ENCODE peak calls at places on chromosomes 1 and 21, in eight cellular contexts. One of them, this sample, is unnamed.

GRCh38 chr21:43603641-43604504 is 55.4 kb downstream of the HSF2BP start:
- DNase-seq in lung microvascular endothelial cell: no peak
- DNase-seq in T-helper 1 cell: no peak
- DNase-seq in HEK293T: no peak
- DNase-seq in GM20000: no peak
- DNase-seq in stimulated activated CD8-positive, alpha-beta memory T cell treated with anti-CD3 and anti-CD28 coated beads, Interleukin-4, amount 100 ng/mL, for 4 hours: no peak
- DNase-seq in astrocyte of the spinal cord: peak
- DNase-seq in choroid plexus epithelial cell: peak
- DNase-seq in this sample: no peak

GRCh38 chr1:101105877-101106276 is 80.3 kb upstream of the DPH5 start:
- DNase-seq in HEK293T: no peak
- DNase-seq in lung microvascular endothelial cell: no peak
- DNase-seq in GM20000: no peak
- DNase-seq in astrocyte of the spinal cord: no peak
- DNase-seq in T-helper 1 cell: no peak
- DNase-seq in stimulated activated CD8-positive, alpha-beta memory T cell treated with anti-CD3 and anti-CD28 coated beads, Interleukin-4, amount 100 ng/mL, for 4 hours: no peak
- DNase-seq in choroid plexus epithelial cell: peak
- DNase-seq in this sample: no peak

GRCh38 chr1:156599811-156600210 is 1.5 kb downstream of the GPATCH4 start:
- DNase-seq in lung microvascular endothelial cell: no peak
- DNase-seq in choroid plexus epithelial cell: no peak
- DNase-seq in stimulated activated CD8-positive, alpha-beta memory T cell treated with anti-CD3 and anti-CD28 coated beads, Interleukin-4, amount 100 ng/mL, for 4 hours: no peak
- DNase-seq in GM20000: peak
- DNase-seq in HEK293T: no peak
- DNase-seq in astrocyte of the spinal cord: no peak
- DNase-seq in T-helper 1 cell: no peak
- DNase-seq in this sample: no peak

GRCh38 chr1:113438505-113439271 is 48.4 kb downstream of the MAGI3 start:
- DNase-seq in T-helper 1 cell: no peak
- DNase-seq in lung microvascular endothelial cell: no peak
- DNase-seq in choroid plexus epithelial cell: no peak
- DNase-seq in stimulated activated CD8-positive, alpha-beta memory T cell treated with anti-CD3 and anti-CD28 coated beads, Interleukin-4, amount 100 ng/mL, for 4 hours: no peak
- DNase-seq in astrocyte of the spinal cord: no peak
- DNase-seq in HEK293T: no peak
- DNase-seq in GM20000: no peak
- DNase-seq in this sample: no peak

GRCh38 chr1:160124709-160125478 is 9.3 kb downstream of the ATP1A2 start:
- DNase-seq in HEK293T: no peak
- DNase-seq in GM20000: no peak
- DNase-seq in choroid plexus epithelial cell: peak
- DNase-seq in lung microvascular endothelial cell: peak
- DNase-seq in stimulated activated CD8-positive, alpha-beta memory T cell treated with anti-CD3 and anti-CD28 coated beads, Interleukin-4, amount 100 ng/mL, for 4 hours: no peak
- DNase-seq in T-helper 1 cell: no peak
- DNase-seq in astrocyte of the spinal cord: peak
- DNase-seq in this sample: no peak

GRCh38 chr1:87224209-87224608 is 104.5 kb upstream of the LMO4 start:
- DNase-seq in stimulated activated CD8-positive, alpha-beta memory T cell treated with anti-CD3 and anti-CD28 coated beads, Interleukin-4, amount 100 ng/mL, for 4 hours: no peak
- DNase-seq in HEK293T: no peak
- DNase-seq in lung microvascular endothelial cell: peak
- DNase-seq in T-helper 1 cell: no peak
- DNase-seq in choroid plexus epithelial cell: peak
- DNase-seq in astrocyte of the spinal cord: peak
- DNase-seq in GM20000: no peak
- DNase-seq in this sample: no peak

GRCh38 chr1:192639607-192640368 is 3.8 kb downstream of the RGS13 start:
- DNase-seq in T-helper 1 cell: no peak
- DNase-seq in stimulated activated CD8-positive, alpha-beta memory T cell treated with anti-CD3 and anti-CD28 coated beads, Interleukin-4, amount 100 ng/mL, for 4 hours: no peak
- DNase-seq in HEK293T: no peak
- DNase-seq in lung microvascular endothelial cell: no peak
- DNase-seq in GM20000: peak
- DNase-seq in astrocyte of the spinal cord: peak
- DNase-seq in choroid plexus epithelial cell: peak
- DNase-seq in this sample: no peak

GRCh38 chr1:226663327-226663704 is 75.8 kb downstream of the ITPKB start:
- DNase-seq in lung microvascular endothelial cell: no peak
- DNase-seq in GM20000: no peak
- DNase-seq in stimulated activated CD8-positive, alpha-beta memory T cell treated with anti-CD3 and anti-CD28 coated beads, Interleukin-4, amount 100 ng/mL, for 4 hours: no peak
- DNase-seq in HEK293T: no peak
- DNase-seq in choroid plexus epithelial cell: no peak
- DNase-seq in astrocyte of the spinal cord: no peak
- DNase-seq in T-helper 1 cell: no peak
- DNase-seq in this sample: no peak

GRCh38 chr21:32779983-32780382 is 8.4 kb upstream of the PAXBP1 start:
- DNase-seq in HEK293T: no peak
- DNase-seq in lung microvascular endothelial cell: no peak
- DNase-seq in choroid plexus epithelial cell: no peak
- DNase-seq in stimulated activated CD8-positive, alpha-beta memory T cell treated with anti-CD3 and anti-CD28 coated beads, Interleukin-4, amount 100 ng/mL, for 4 hours: no peak
- DNase-seq in astrocyte of the spinal cord: no peak
- DNase-seq in T-helper 1 cell: no peak
- DNase-seq in GM20000: no peak
- DNase-seq in this sample: no peak

GRCh38 chr1:31745898-31746668 is 18.1 kb downstream of the ADGRB2 start:
- DNase-seq in GM20000: no peak
- DNase-seq in stimulated activated CD8-positive, alpha-beta memory T cell treated with anti-CD3 and anti-CD28 coated beads, Interleukin-4, amount 100 ng/mL, for 4 hours: no peak
- DNase-seq in T-helper 1 cell: no peak
- DNase-seq in choroid plexus epithelial cell: no peak
- DNase-seq in astrocyte of the spinal cord: no peak
- DNase-seq in HEK293T: no peak
- DNase-seq in lung microvascular endothelial cell: no peak
- DNase-seq in this sample: no peak

GRCh38 chr21:33362044-33362555 is 37.3 kb downstream of the IFNAR1 start:
- DNase-seq in GM20000: no peak
- DNase-seq in choroid plexus epithelial cell: peak
- DNase-seq in stimulated activated CD8-positive, alpha-beta memory T cell treated with anti-CD3 and anti-CD28 coated beads, Interleukin-4, amount 100 ng/mL, for 4 hours: no peak
- DNase-seq in T-helper 1 cell: peak
- DNase-seq in astrocyte of the spinal cord: no peak
- DNase-seq in HEK293T: no peak
- DNase-seq in lung microvascular endothelial cell: peak
- DNase-seq in this sample: peak

GRCh38 chr1:224873645-224874369 is 55.7 kb upstream of the DNAH14 start:
- DNase-seq in stimulated activated CD8-positive, alpha-beta memory T cell treated with anti-CD3 and anti-CD28 coated beads, Interleukin-4, amount 100 ng/mL, for 4 hours: no peak
- DNase-seq in GM20000: no peak
- DNase-seq in T-helper 1 cell: no peak
- DNase-seq in lung microvascular endothelial cell: no peak
- DNase-seq in choroid plexus epithelial cell: peak
- DNase-seq in HEK293T: no peak
- DNase-seq in astrocyte of the spinal cord: no peak
- DNase-seq in this sample: no peak

GRCh38 chr1:89310505-89310904 is 37.8 kb upstream of the GBP5 start:
- DNase-seq in HEK293T: no peak
- DNase-seq in choroid plexus epithelial cell: peak
- DNase-seq in GM20000: peak
- DNase-seq in stimulated activated CD8-positive, alpha-beta memory T cell treated with anti-CD3 and anti-CD28 coated beads, Interleukin-4, amount 100 ng/mL, for 4 hours: no peak
- DNase-seq in astrocyte of the spinal cord: peak
- DNase-seq in lung microvascular endothelial cell: peak
- DNase-seq in T-helper 1 cell: no peak
- DNase-seq in this sample: no peak

GRCh38 chr1:198253668-198254067 is 96.9 kb downstream of the NEK7 start:
- DNase-seq in lung microvascular endothelial cell: peak
- DNase-seq in stimulated activated CD8-positive, alpha-beta memory T cell treated with anti-CD3 and anti-CD28 coated beads, Interleukin-4, amount 100 ng/mL, for 4 hours: no peak
- DNase-seq in choroid plexus epithelial cell: peak
- DNase-seq in astrocyte of the spinal cord: peak
- DNase-seq in T-helper 1 cell: no peak
- DNase-seq in HEK293T: no peak
- DNase-seq in GM20000: peak
- DNase-seq in this sample: no peak

GRCh38 chr1:179175011-179175934 is 54.2 kb downstream of the ABL2 start:
- DNase-seq in stimulated activated CD8-positive, alpha-beta memory T cell treated with anti-CD3 and anti-CD28 coated beads, Interleukin-4, amount 100 ng/mL, for 4 hours: no peak
- DNase-seq in GM20000: no peak
- DNase-seq in astrocyte of the spinal cord: peak
- DNase-seq in T-helper 1 cell: no peak
- DNase-seq in lung microvascular endothelial cell: peak
- DNase-seq in choroid plexus epithelial cell: peak
- DNase-seq in HEK293T: no peak
- DNase-seq in this sample: no peak

GRCh38 chr1:244256086-244256485 is 195.6 kb downstream of the ADSS2 start:
- DNase-seq in HEK293T: no peak
- DNase-seq in choroid plexus epithelial cell: no peak
- DNase-seq in GM20000: no peak
- DNase-seq in stimulated activated CD8-positive, alpha-beta memory T cell treated with anti-CD3 and anti-CD28 coated beads, Interleukin-4, amount 100 ng/mL, for 4 hours: no peak
- DNase-seq in T-helper 1 cell: no peak
- DNase-seq in lung microvascular endothelial cell: no peak
- DNase-seq in astrocyte of the spinal cord: no peak
- DNase-seq in this sample: no peak

GRCh38 chr21:45361033-45361997 is 43.6 kb upstream of the COL18A1 start:
- DNase-seq in HEK293T: no peak
- DNase-seq in T-helper 1 cell: no peak
- DNase-seq in lung microvascular endothelial cell: no peak
- DNase-seq in astrocyte of the spinal cord: no peak
- DNase-seq in choroid plexus epithelial cell: no peak
- DNase-seq in stimulated activated CD8-positive, alpha-beta memory T cell treated with anti-CD3 and anti-CD28 coated beads, Interleukin-4, amount 100 ng/mL, for 4 hours: no peak
- DNase-seq in GM20000: no peak
- DNase-seq in this sample: no peak

GRCh38 chr1:32068891-32069590 is 3.7 kb upstream of the TMEM39B start:
- DNase-seq in lung microvascular endothelial cell: no peak
- DNase-seq in GM20000: no peak
- DNase-seq in stimulated activated CD8-positive, alpha-beta memory T cell treated with anti-CD3 and anti-CD28 coated beads, Interleukin-4, amount 100 ng/mL, for 4 hours: no peak
- DNase-seq in choroid plexus epithelial cell: peak
- DNase-seq in T-helper 1 cell: no peak
- DNase-seq in astrocyte of the spinal cord: peak
- DNase-seq in HEK293T: no peak
- DNase-seq in this sample: no peak

GRCh38 chr1:44111861-44112260 is 6.8 kb upstream of the KLF17 start:
- DNase-seq in GM20000: no peak
- DNase-seq in lung microvascular endothelial cell: no peak
- DNase-seq in HEK293T: no peak
- DNase-seq in astrocyte of the spinal cord: no peak
- DNase-seq in choroid plexus epithelial cell: no peak
- DNase-seq in T-helper 1 cell: no peak
- DNase-seq in stimulated activated CD8-positive, alpha-beta memory T cell treated with anti-CD3 and anti-CD28 coated beads, Interleukin-4, amount 100 ng/mL, for 4 hours: no peak
- DNase-seq in this sample: no peak

GRCh38 chr21:46286668-46286982 is 483 bp downstream of the YBEY start:
- DNase-seq in lung microvascular endothelial cell: no peak
- DNase-seq in stimulated activated CD8-positive, alpha-beta memory T cell treated with anti-CD3 and anti-CD28 coated beads, Interleukin-4, amount 100 ng/mL, for 4 hours: no peak
- DNase-seq in GM20000: no peak
- DNase-seq in HEK293T: no peak
- DNase-seq in astrocyte of the spinal cord: no peak
- DNase-seq in T-helper 1 cell: no peak
- DNase-seq in choroid plexus epithelial cell: no peak
- DNase-seq in this sample: no peak

GRCh38 chr1:223670458-223671159 is 5.1 kb upstream of the CAPN8 start:
- DNase-seq in GM20000: peak
- DNase-seq in astrocyte of the spinal cord: peak
- DNase-seq in T-helper 1 cell: no peak
- DNase-seq in lung microvascular endothelial cell: peak
- DNase-seq in choroid plexus epithelial cell: peak
- DNase-seq in HEK293T: peak
- DNase-seq in stimulated activated CD8-positive, alpha-beta memory T cell treated with anti-CD3 and anti-CD28 coated beads, Interleukin-4, amount 100 ng/mL, for 4 hours: no peak
- DNase-seq in this sample: peak

GRCh38 chr1:201423655-201424610 is 2.4 kb upstream of the TNNI1 start:
- DNase-seq in HEK293T: no peak
- DNase-seq in T-helper 1 cell: no peak
- DNase-seq in choroid plexus epithelial cell: no peak
- DNase-seq in astrocyte of the spinal cord: no peak
- DNase-seq in stimulated activated CD8-positive, alpha-beta memory T cell treated with anti-CD3 and anti-CD28 coated beads, Interleukin-4, amount 100 ng/mL, for 4 hours: no peak
- DNase-seq in lung microvascular endothelial cell: no peak
- DNase-seq in GM20000: no peak
- DNase-seq in this sample: no peak

GRCh38 chr1:45566722-45567121 is 16.1 kb downstream of the AKR1A1 start:
- DNase-seq in T-helper 1 cell: no peak
- DNase-seq in HEK293T: no peak
- DNase-seq in lung microvascular endothelial cell: peak
- DNase-seq in astrocyte of the spinal cord: no peak
- DNase-seq in GM20000: no peak
- DNase-seq in stimulated activated CD8-positive, alpha-beta memory T cell treated with anti-CD3 and anti-CD28 coated beads, Interleukin-4, amount 100 ng/mL, for 4 hours: no peak
- DNase-seq in choroid plexus epithelial cell: no peak
- DNase-seq in this sample: no peak

GRCh38 chr1:215146252-215146975 is 63.9 kb downstream of the KCNK2 start:
- DNase-seq in T-helper 1 cell: no peak
- DNase-seq in lung microvascular endothelial cell: peak
- DNase-seq in HEK293T: no peak
- DNase-seq in astrocyte of the spinal cord: peak
- DNase-seq in GM20000: no peak
- DNase-seq in choroid plexus epithelial cell: peak
- DNase-seq in stimulated activated CD8-positive, alpha-beta memory T cell treated with anti-CD3 and anti-CD28 coated beads, Interleukin-4, amount 100 ng/mL, for 4 hours: no peak
- DNase-seq in this sample: peak

GRCh38 chr1:227886503-227886961 is 61.2 kb downstream of the WNT9A start:
- DNase-seq in GM20000: no peak
- DNase-seq in astrocyte of the spinal cord: no peak
- DNase-seq in stimulated activated CD8-positive, alpha-beta memory T cell treated with anti-CD3 and anti-CD28 coated beads, Interleukin-4, amount 100 ng/mL, for 4 hours: no peak
- DNase-seq in lung microvascular endothelial cell: no peak
- DNase-seq in T-helper 1 cell: no peak
- DNase-seq in choroid plexus epithelial cell: no peak
- DNase-seq in HEK293T: no peak
- DNase-seq in this sample: no peak

GRCh38 chr1:8394456-8395321 is 76.8 kb downstream of the SLC45A1 start:
- DNase-seq in lung microvascular endothelial cell: peak
- DNase-seq in T-helper 1 cell: no peak
- DNase-seq in astrocyte of the spinal cord: peak
- DNase-seq in GM20000: no peak
- DNase-seq in choroid plexus epithelial cell: peak
- DNase-seq in HEK293T: no peak
- DNase-seq in stimulated activated CD8-positive, alpha-beta memory T cell treated with anti-CD3 and anti-CD28 coated beads, Interleukin-4, amount 100 ng/mL, for 4 hours: no peak
- DNase-seq in this sample: no peak

GRCh38 chr1:99943238-99943794 is 26.5 kb upstream of the SLC35A3 start:
- DNase-seq in GM20000: no peak
- DNase-seq in astrocyte of the spinal cord: peak
- DNase-seq in lung microvascular endothelial cell: no peak
- DNase-seq in HEK293T: no peak
- DNase-seq in stimulated activated CD8-positive, alpha-beta memory T cell treated with anti-CD3 and anti-CD28 coated beads, Interleukin-4, amount 100 ng/mL, for 4 hours: no peak
- DNase-seq in T-helper 1 cell: no peak
- DNase-seq in choroid plexus epithelial cell: peak
- DNase-seq in this sample: peak

This sample was measured in HAP-1.